ENCODE peak calls at places on chromosomes 6 and 20, in seven cellular contexts. E, H, T, Y, O, G and X are unnamed samples.

GRCh38 chr6:5175635-5176034 is 85.1 kb downstream of the LYRM4 start:
- DNase-seq in E (no peak), H (no peak), T (no peak), Y (no peak), O (no peak), G (no peak), X (peak)

GRCh38 chr6:170035896-170036295 is 255.0 kb downstream of the DLL1 start:
- DNase-seq in E (peak), H (no peak), T (no peak), Y (no peak), O (no peak), G (no peak), X (peak)

GRCh38 chr6:151445482-151445881 is 6.4 kb downstream of the RMND1 start:
- DNase-seq in E (no peak), H (no peak), T (no peak), Y (no peak), O (peak), G (peak), X (no peak)

GRCh38 chr6:141326426-141326825 is 806.3 kb upstream of the GJE1 start:
- DNase-seq in E (peak), H (peak), T (no peak), Y (no peak), O (peak), G (peak), X (no peak)

GRCh38 chr6:165556116-165556843 is 106.8 kb downstream of the PDE10A start:
- DNase-seq in E (no peak), H (peak), T (no peak), Y (no peak), O (peak), G (no peak), X (no peak)

GRCh38 chr20:58239216-58239615 is 10.8 kb upstream of the ANKRD60 start:
- DNase-seq in E (no peak), H (no peak), T (no peak), Y (no peak), O (no peak), G (no peak), X (no peak)

GRCh38 chr6:110063864-110064263 is 85.8 kb downstream of the GPR6 start:
- DNase-seq in E (no peak), H (no peak), T (no peak), Y (no peak), O (no peak), G (no peak), X (no peak)

GRCh38 chr6:53741001-53741400 is 53.8 kb upstream of the LRRC1 start:
- DNase-seq in E (no peak), H (no peak), T (no peak), Y (no peak), O (no peak), G (no peak), X (no peak)

GRCh38 chr20:40741507-40742106 is 52.6 kb upstream of the MAFB start:
- DNase-seq in E (no peak), H (peak), T (no peak), Y (peak), O (peak), G (no peak), X (peak)

GRCh38 chr6:93047033-93047432 is 372.3 kb downstream of the EPHA7 start:
- DNase-seq in E (no peak), H (no peak), T (no peak), Y (no peak), O (no peak), G (no peak), X (no peak)

GRCh38 chr6:11413728-11414127 is 123.8 kb upstream of the TMEM170B start:
- DNase-seq in E (no peak), H (no peak), T (no peak), Y (no peak), O (peak), G (no peak), X (no peak)

GRCh38 chr6:41560440-41561192 is 14.4 kb downstream of the FOXP4 start:
- DNase-seq in E (no peak), H (no peak), T (peak), Y (peak), O (no peak), G (no peak), X (peak)

GRCh38 chr6:30129818-30130679 is 5.9 kb upstream of the TRIM40 start:
- DNase-seq in E (no peak), H (no peak), T (no peak), Y (no peak), O (no peak), G (no peak), X (no peak)

GRCh38 chr6:33621396-33622388 is 570 bp downstream of the ITPR3 start:
- DNase-seq in E (no peak), H (no peak), T (no peak), Y (no peak), O (no peak), G (no peak), X (no peak)

GRCh38 chr20:56778765-56779195 is 149.7 kb downstream of the TFAP2C start:
- DNase-seq in E (no peak), H (no peak), T (no peak), Y (peak), O (peak), G (no peak), X (no peak)

GRCh38 chr6:41334482-41335023 is 855 bp upstream of the NCR2 start:
- DNase-seq in E (no peak), H (no peak), T (no peak), Y (no peak), O (no peak), G (no peak), X (no peak)

GRCh38 chr6:144149558-144149893 is 791 bp upstream of the STX11 start:
- DNase-seq in E (no peak), H (no peak), T (no peak), Y (no peak), O (no peak), G (no peak), X (no peak)

GRCh38 chr6:131212024-131212423 is 76.8 kb downstream of the AKAP7 start:
- DNase-seq in E (no peak), H (no peak), T (no peak), Y (no peak), O (peak), G (no peak), X (no peak)

GRCh38 chr6:144582939-144583613 is 297.9 kb downstream of the UTRN start:
- DNase-seq in E (no peak), H (no peak), T (no peak), Y (peak), O (peak), G (no peak), X (no peak)

DNA sequence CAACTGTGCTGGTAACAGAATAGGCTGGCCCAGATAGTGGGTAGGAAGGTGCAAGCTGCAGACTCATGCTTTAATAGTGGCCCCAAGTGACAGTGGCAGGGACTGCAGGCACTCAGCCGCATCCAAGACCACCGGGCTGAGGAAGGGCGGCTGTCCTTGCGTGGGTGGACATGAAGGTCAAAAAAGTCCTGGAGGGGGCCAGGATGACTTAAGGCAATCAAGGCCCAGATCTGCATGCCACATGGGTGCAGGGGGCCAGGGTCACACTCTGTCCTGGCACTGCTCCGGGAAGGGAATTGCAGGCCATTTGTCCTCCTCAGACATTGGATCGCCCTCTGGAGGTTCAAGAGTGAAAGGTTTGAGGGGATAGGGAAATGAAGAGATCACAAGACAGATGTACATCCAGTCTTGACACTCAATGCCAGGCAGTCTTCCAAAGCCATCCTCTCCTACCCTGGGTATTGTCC is 10.4 kb upstream of the VNN2 start:
- DNase-seq in E (no peak), H (no peak), T (no peak), Y (peak), O (no peak), G (no peak), X (peak)
- TF ChIP-seq CTCF in E (no peak), H (no peak), T (peak), Y (peak), O (peak), G (peak), X (peak)

GRCh38 chr6:62891065-62891647 is 320.1 kb upstream of the FKBP1C start:
- DNase-seq in E (no peak), H (no peak), T (no peak), Y (no peak), O (no peak), G (no peak), X (no peak)
- TF ChIP-seq CTCF in E (no peak), H (peak), T (peak), Y (peak), O (peak), G (peak), X (no peak)

GRCh38 chr20:20083796-20084195 is 31.5 kb downstream of the CFAP61 start:
- DNase-seq in E (no peak), H (peak), T (no peak), Y (no peak), O (peak), G (no peak), X (no peak)
- TF ChIP-seq CTCF in E (no peak), H (peak), T (peak), Y (peak), O (peak), G (peak), X (peak)

GRCh38 chr6:121522771-121523386 is 87.4 kb downstream of the GJA1 start:
- DNase-seq in E (no peak), H (no peak), T (no peak), Y (no peak), O (peak), G (no peak), X (no peak)
- TF ChIP-seq CTCF in E (no peak), H (no peak), T (no peak), Y (no peak), O (no peak), G (no peak), X (no peak)

GRCh38 chr20:33337119-33337518 is 54.1 kb downstream of the BPIFB1 start:
- DNase-seq in E (no peak), H (peak), T (no peak), Y (no peak), O (no peak), G (no peak), X (no peak)
- TF ChIP-seq CTCF in E (no peak), H (no peak), T (no peak), Y (no peak), O (no peak), G (no peak), X (no peak)

GRCh38 chr6:106398621-106399020 is 38.1 kb downstream of the CRYBG1 start:
- DNase-seq in E (no peak), H (no peak), T (no peak), Y (no peak), O (no peak), G (no peak), X (no peak)
- TF ChIP-seq CTCF in E (no peak), H (no peak), T (no peak), Y (no peak), O (no peak), G (no peak), X (no peak)

GRCh38 chr6:116842374-116842947 is 13.6 kb upstream of the GPRC6A start:
- DNase-seq in E (no peak), H (no peak), T (no peak), Y (no peak), O (no peak), G (no peak), X (no peak)

DNA sequence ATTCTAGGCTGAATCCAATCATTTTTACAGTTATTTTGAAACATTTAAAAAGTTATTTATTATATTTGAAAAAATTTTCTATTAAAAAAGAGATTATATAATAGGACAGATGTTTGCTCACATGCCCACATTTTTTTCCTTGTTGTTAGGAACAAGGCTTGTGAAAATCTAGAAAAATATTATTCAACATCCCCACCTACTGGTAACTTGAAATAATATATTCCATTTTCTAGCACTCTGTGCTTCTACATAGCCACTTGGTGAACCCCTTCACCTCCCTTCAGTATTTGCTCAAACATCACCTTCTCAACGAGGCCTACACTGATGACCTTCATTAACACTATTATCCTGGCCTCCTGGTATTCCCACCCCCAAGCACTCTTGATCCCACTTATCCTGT is 18.4 kb upstream of the GPRC6A start:
- DNase-seq in E (no peak), H (peak), T (no peak), Y (no peak), O (peak), G (no peak), X (no peak)
- TF ChIP-seq CTCF in E (no peak), H (no peak), T (peak), Y (peak), O (peak), G (peak), X (no peak)

GRCh38 chr6:40011844-40012243 is 77.6 kb upstream of the MOCS1 start:
- DNase-seq in E (no peak), H (no peak), T (no peak), Y (no peak), O (no peak), G (no peak), X (no peak)
- TF ChIP-seq CTCF in E (no peak), H (no peak), T (no peak), Y (no peak), O (no peak), G (no peak), X (no peak)

DNA sequence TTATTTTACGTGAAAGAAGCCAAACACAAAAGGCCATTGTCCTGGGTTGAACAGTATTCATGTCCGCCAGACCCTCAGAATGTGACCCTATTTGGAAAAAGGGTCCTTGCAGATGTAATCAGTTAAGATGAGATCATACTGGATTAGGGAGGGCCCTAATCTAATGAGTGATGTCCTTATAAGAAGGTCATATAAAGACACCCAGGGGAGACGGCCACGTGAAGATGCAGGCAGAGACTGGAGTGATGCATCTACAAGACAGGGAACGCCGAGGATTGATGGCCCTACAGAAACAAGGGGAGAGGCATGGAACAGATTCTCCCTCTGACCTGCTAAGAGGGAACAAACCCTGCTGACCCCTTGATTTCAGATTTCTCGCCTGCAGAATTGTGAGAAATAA is 132.8 kb upstream of the NUP153 start:
- DNase-seq in E (no peak), H (no peak), T (no peak), Y (no peak), O (no peak), G (no peak), X (no peak)
- TF ChIP-seq CTCF in E (no peak), H (no peak), T (no peak), Y (no peak), O (no peak), G (no peak), X (no peak)